ENCODE peak calls at places on chromosomes 4 and X, in nine cellular contexts. P, M, E, I, Z, R, D, B and L are unnamed samples. For H3K36me3, the result is how much of the 10 kb centered on the place peaks cover.

GRCh38 chrX:40170830-40171512 is 73.2 kb upstream of the BCOR start:
- DNase-seq in P (peak), M (no peak), E (peak), I (no peak), Z (no peak), R (no peak), D (no peak), B (no peak), L (no peak)

GRCh38 chr4:22970665-22971064 is 277.9 kb downstream of the GBA3 start:
- DNase-seq in P (no peak), M (no peak), E (no peak), I (no peak), Z (no peak), R (no peak), D (no peak), B (no peak), L (no peak)

GRCh38 chr4:81498046-81498445 is 26.3 kb upstream of the RASGEF1B start:
- DNase-seq in P (no peak), M (no peak), E (no peak), I (no peak), Z (no peak), R (no peak), D (no peak), B (no peak), L (no peak)

GRCh38 chrX:69097451-69098236 is 67.6 kb downstream of the PJA1 start:
- DNase-seq in P (no peak), M (no peak), E (peak), I (no peak), Z (no peak), R (no peak), D (no peak), B (no peak), L (no peak)

GRCh38 chr4:150182794-150183193 is 104.5 kb downstream of the DCLK2 start:
- DNase-seq in P (no peak), M (no peak), E (no peak), I (no peak), Z (no peak), R (no peak), D (no peak), B (no peak), L (no peak)

GRCh38 chr4:31088600-31089230 is 368.5 kb downstream of the PCDH7 start:
- DNase-seq in P (peak), M (no peak), E (no peak), I (no peak), Z (no peak), R (peak), D (peak), B (no peak), L (peak)

GRCh38 chr4:14096406-14096965 is 469.0 kb upstream of the BOD1L1 start:
- DNase-seq in P (no peak), M (no peak), E (no peak), I (no peak), Z (no peak), R (no peak), D (no peak), B (no peak), L (peak)

GRCh38 chr4:88765729-88766128 is 68.1 kb upstream of the NAP1L5 start:
- DNase-seq in P (no peak), M (no peak), E (no peak), I (no peak), Z (peak), R (peak), D (no peak), B (peak), L (peak)

GRCh38 chrX:916235-916609 is 285.6 kb downstream of the SHOX start:
- DNase-seq in P (no peak), M (no peak), E (no peak), I (no peak), Z (no peak), R (no peak), D (no peak), B (no peak), L (peak)

GRCh38 chrX:153477039-153477438 is 6.7 kb upstream of the HAUS7 start:
- DNase-seq in P (no peak), M (no peak), E (peak), I (no peak), Z (peak), R (peak), D (no peak), B (peak), L (no peak)

GRCh38 chr4:159018062-159018629 is 84.7 kb upstream of the RAPGEF2 start:
- DNase-seq in P (no peak), M (no peak), E (no peak), I (no peak), Z (no peak), R (no peak), D (no peak), B (no peak), L (no peak)

GRCh38 chrX:14896273-14896672 is 23.1 kb downstream of the MOSPD2 start:
- DNase-seq in P (no peak), M (no peak), E (no peak), I (no peak), Z (no peak), R (no peak), D (no peak), B (no peak), L (no peak)

GRCh38 chrX:108224727-108225455 is 133.3 kb downstream of the ATG4A start:
- DNase-seq in P (peak), M (no peak), E (peak), I (no peak), Z (no peak), R (peak), D (peak), B (no peak), L (no peak)

GRCh38 chr4:184287697-184288255 is 70.1 kb upstream of the ENPP6 start:
- DNase-seq in P (no peak), M (no peak), E (peak), I (no peak), Z (no peak), R (peak), D (no peak), B (no peak), L (no peak)

GRCh38 chr4:88585908-88586307 is 6.4 kb upstream of the HERC3 start:
- DNase-seq in P (no peak), M (no peak), E (no peak), I (no peak), Z (no peak), R (no peak), D (no peak), B (no peak), L (no peak)

GRCh38 chr4:186765673-186766546 is 42.3 kb upstream of the FAT1 start:
- DNase-seq in P (peak), M (no peak), E (peak), I (no peak), Z (no peak), R (no peak), D (peak), B (no peak), L (no peak)

GRCh38 chr4:9925750-9926439 is 95.4 kb downstream of the SLC2A9 start:
- DNase-seq in P (no peak), M (no peak), E (no peak), I (no peak), Z (no peak), R (no peak), D (no peak), B (no peak), L (no peak)

GRCh38 chr4:173051697-173052096 is 116.9 kb upstream of the GALNT7 start:
- DNase-seq in P (no peak), M (no peak), E (no peak), I (no peak), Z (no peak), R (peak), D (no peak), B (no peak), L (peak)

GRCh38 chr4:185352741-185353140 is 43.0 kb downstream of the LRP2BP start:
- DNase-seq in P (no peak), M (no peak), E (no peak), I (no peak), Z (no peak), R (no peak), D (no peak), B (no peak), L (no peak)

GRCh38 chr4:150007512-150007911 is 70.7 kb upstream of the DCLK2 start:
- DNase-seq in P (no peak), M (no peak), E (no peak), I (no peak), Z (no peak), R (no peak), D (peak), B (no peak), L (peak)

GRCh38 chr4:113673450-113673849 is 88.1 kb downstream of the CAMK2D start:
- DNase-seq in P (no peak), M (peak), E (peak), I (no peak), Z (no peak), R (no peak), D (peak), B (no peak), L (no peak)

GRCh38 chrX:102863735-102864134 is 73.3 kb upstream of the RAB40AL start:
- DNase-seq in P (peak), M (peak), E (peak), I (peak), Z (peak), R (peak), D (peak), B (peak), L (peak)

GRCh38 chr4:139728840-139729239 is 63.2 kb downstream of the MGST2 start:
- DNase-seq in P (no peak), M (no peak), E (peak), I (no peak), Z (no peak), R (no peak), D (no peak), B (no peak), L (no peak)
- H3K36me3 ChIP-seq in P (under half), M (under half), E (under half), I (under half), Z (under half), R (under half), D (under half), B (under half), L (under half)

GRCh38 chr4:7007142-7007907 is 35.8 kb upstream of the TADA2B start:
- DNase-seq in P (no peak), M (no peak), E (no peak), I (no peak), Z (no peak), R (no peak), D (no peak), B (no peak), L (no peak)
- H3K36me3 ChIP-seq in P (under half), M (under half), E (under half), I (half or more), Z (under half), R (under half), D (under half), B (half or more), L (under half)

GRCh38 chr4:118817178-118817930 is 18.6 kb downstream of the SEC24D start:
- DNase-seq in P (no peak), M (no peak), E (no peak), I (no peak), Z (no peak), R (no peak), D (no peak), B (no peak), L (no peak)
- H3K36me3 ChIP-seq in P (under half), M (under half), E (under half), I (under half), Z (under half), R (under half), D (under half), B (half or more), L (under half)

GRCh38 chr4:128850252-128850651 is 40.8 kb downstream of the JADE1 start:
- DNase-seq in P (no peak), M (no peak), E (no peak), I (no peak), Z (no peak), R (no peak), D (no peak), B (no peak), L (no peak)
- H3K36me3 ChIP-seq in P (under half), M (half or more), E (under half), I (half or more), Z (under half), R (under half), D (under half), B (half or more), L (under half)

GRCh38 chr4:742742-743311 is 37.2 kb downstream of the PCGF3 start:
- DNase-seq in P (peak), M (peak), E (peak), I (no peak), Z (peak), R (peak), D (peak), B (peak), L (no peak)
- H3K36me3 ChIP-seq in P (under half), M (under half), E (under half), I (half or more), Z (under half), R (under half), D (under half), B (under half), L (under half)

DNA sequence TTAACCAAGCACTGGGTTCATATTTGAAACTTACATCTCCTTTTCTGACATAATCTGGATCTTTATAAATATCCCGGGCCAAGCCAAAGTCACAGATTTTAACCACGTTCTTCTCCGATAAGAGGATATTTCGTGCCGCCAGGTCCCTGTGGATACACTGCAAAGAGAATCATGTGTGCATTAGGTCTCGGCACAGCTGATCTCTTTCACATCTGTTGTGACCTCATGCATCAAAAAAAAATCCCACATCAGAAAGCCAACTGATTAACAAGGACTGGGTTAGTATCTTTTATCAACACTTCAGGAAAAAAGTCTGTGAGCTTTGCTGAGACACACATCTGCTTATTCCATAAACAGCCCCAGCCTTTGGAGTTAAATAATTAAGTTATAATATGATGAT is 35.5 kb downstream of the KDR start:
- DNase-seq in P (no peak), M (no peak), E (no peak), I (no peak), Z (no peak), R (no peak), D (no peak), B (no peak), L (no peak)
- H3K36me3 ChIP-seq in P (half or more), M (under half), E (under half), I (under half), Z (under half), R (under half), D (under half), B (under half), L (under half)

GRCh38 chr4:7287274-7287917 is 95.1 kb downstream of the SORCS2 start:
- DNase-seq in P (no peak), M (no peak), E (no peak), I (no peak), Z (no peak), R (no peak), D (no peak), B (no peak), L (no peak)
- H3K36me3 ChIP-seq in P (under half), M (under half), E (under half), I (under half), Z (under half), R (under half), D (under half), B (under half), L (under half)

GRCh38 chrX:50158616-50159015 is 42.2 kb downstream of the AKAP4 start:
- DNase-seq in P (no peak), M (no peak), E (peak), I (no peak), Z (no peak), R (no peak), D (no peak), B (no peak), L (no peak)
- H3K36me3 ChIP-seq in P (under half), M (under half), E (under half), I (under half), Z (under half), R (under half), D (under half), B (under half), L (under half)